ENCODE peak calls at places on chromosomes 16 and 17, in seven cellular contexts. J is astrocyte of the hippocampus, U is aorta, K is NCI-H1930, G is COLO829, I is T-cell, N is T-helper 1 cell. Z is an unnamed sample.

GRCh38 chr17:27469256-27469655 is 13.0 kb downstream of the KSR1 start:
- DNase-seq in N (no peak), K (no peak), U (no peak), G (no peak), J (no peak), I (no peak), Z (no peak)

GRCh38 chr17:78263736-78264340 is 32.4 kb downstream of the TMEM235 start:
- DNase-seq in K (no peak), J (no peak), N (no peak), I (no peak), G (no peak), U (no peak), Z (no peak)

GRCh38 chr17:59620518-59621259 is 994 bp downstream of the CLTC start:
- DNase-seq in K (no peak), G (peak; percentile 54), U (peak; percentile 72), J (peak; percentile 50), N (peak; percentile 39), I (peak; percentile 37), Z (peak; percentile 43)

GRCh38 chr17:81020767-81021497 is 14.0 kb upstream of the BAIAP2 start:
- DNase-seq in G (no peak), U (peak; percentile 54), N (no peak), I (no peak), K (no peak), J (peak; percentile 64), Z (peak; percentile 34)

GRCh38 chr17:79933863-79934652 is 94.8 kb upstream of the CBX4 start:
- DNase-seq in G (no peak), I (no peak), J (no peak), N (no peak), U (peak; percentile 72), K (no peak), Z (no peak)

GRCh38 chr17:42365136-42365535 is 23.1 kb downstream of the STAT3 start:
- DNase-seq in J (peak; percentile 90), N (no peak), U (peak; percentile 57), K (no peak), G (no peak), I (no peak), Z (peak; percentile 73)

GRCh38 chr17:31444026-31444425 is 52.6 kb downstream of the RAB11FIP4 start:
- DNase-seq in N (no peak), I (no peak), K (no peak), J (no peak), G (no peak), U (no peak), Z (no peak)

GRCh38 chr17:6507535-6507934 is 48.8 kb downstream of the PITPNM3 start:
- DNase-seq in J (peak; percentile 79), G (peak; percentile 19), N (no peak), U (peak; percentile 61), K (no peak), I (no peak), Z (peak; percentile 88)

GRCh38 chr17:83129676-83130075 is 50.3 kb downstream of the METRNL start:
- DNase-seq in J (no peak), U (no peak), I (no peak), N (no peak), G (no peak), K (no peak), Z (no peak)

GRCh38 chr16:87303431-87303930 is 13.7 kb downstream of the C16orf95 start:
- DNase-seq in K (no peak), G (no peak), N (no peak), I (no peak), J (no peak), U (no peak), Z (peak; percentile 14)

GRCh38 chr16:878071-878784 is 77.7 kb upstream of the GNG13 start:
- DNase-seq in J (peak; percentile 51), N (no peak), U (peak; percentile 21), I (no peak), G (no peak), K (peak; percentile 48), Z (no peak)

GRCh38 chr16:23784811-23785447 is 30.1 kb downstream of the CHP2 start:
- DNase-seq in G (no peak), N (no peak), J (no peak), U (no peak), I (no peak), K (no peak), Z (peak; percentile 47)

GRCh38 chr16:53821957-53822625 is 118.1 kb downstream of the FTO start:
- DNase-seq in U (no peak), G (no peak), J (peak; percentile 79), K (no peak), I (no peak), N (no peak), Z (peak; percentile 77)

GRCh38 chr17:63941162-63941561 is 9.0 kb upstream of the CD79B start:
- DNase-seq in I (no peak), K (no peak), N (no peak), G (no peak), U (no peak), J (no peak), Z (no peak)

GRCh38 chr17:7676533-7676932 is 10.8 kb downstream of the TP53 start:
- DNase-seq in N (no peak), K (no peak), U (no peak), J (peak; percentile 37), G (no peak), I (no peak), Z (no peak)

GRCh38 chr16:3879258-3879886 is 1.1 kb downstream of the CREBBP start:
- DNase-seq in K (no peak), N (no peak), G (no peak), I (no peak), U (peak; percentile 58), J (peak; percentile 42), Z (peak; percentile 27)

GRCh38 chr17:2792541-2793169 is 3.6 kb upstream of the RAP1GAP2 start:
- DNase-seq in U (no peak), N (peak; percentile 36), G (no peak), I (peak; percentile 42), K (no peak), J (no peak), Z (no peak)

GRCh38 chr17:34712481-34713195 is 133.3 kb downstream of the TMEM132E start:
- DNase-seq in K (no peak), U (no peak), J (no peak), G (no peak), N (no peak), I (no peak), Z (no peak)

GRCh38 chr17:77724876-77725615 is 233.5 kb upstream of the TNRC6C start:
- DNase-seq in N (no peak), I (no peak), J (no peak), U (no peak), G (no peak), K (no peak), Z (no peak)